ENCODE peak calls at places on chromosomes 3 and 15, in six cellular contexts. N, P, R, I, A and E are unnamed samples.

GRCh38 chr15:73518180-73518862 is 75.4 kb downstream of the REC114 start:
- DNase-seq in N (no peak), P (no peak), R (no peak), I (no peak), A (no peak), E (no peak)

GRCh38 chr15:89203705-89204273 is 17.6 kb downstream of the RLBP1 start:
- DNase-seq in N (no peak), P (no peak), R (peak; percentile 35), I (no peak), A (no peak), E (no peak)

GRCh38 chr3:121995190-121996137 is 26.6 kb downstream of the ILDR1 start:
- DNase-seq in N (peak; percentile 57), P (peak; percentile 17), R (peak; percentile 12), I (peak; percentile 74), A (peak; percentile 70), E (no peak)

GRCh38 chr15:81253846-81254245 is 57.2 kb downstream of the IL16 start:
- DNase-seq in N (no peak), P (no peak), R (no peak), I (no peak), A (no peak), E (no peak)

GRCh38 chr15:36605626-36606263 is 26.3 kb downstream of the CDIN1 start:
- DNase-seq in N (no peak), P (no peak), R (no peak), I (no peak), A (no peak), E (no peak)

GRCh38 chr3:67601919-67602608 is 52.3 kb downstream of the SUCLG2 start:
- DNase-seq in N (no peak), P (no peak), R (peak; percentile 8), I (no peak), A (no peak), E (no peak)

GRCh38 chr15:67303490-67304363 is 49.1 kb downstream of the IQCH start:
- DNase-seq in N (peak; percentile 15), P (no peak), R (peak; percentile 3), I (peak; percentile 24), A (peak; percentile 65), E (no peak)

GRCh38 chr3:194375473-194375872 is 5.9 kb upstream of the LRRC15 start:
- DNase-seq in N (no peak), P (no peak), R (no peak), I (no peak), A (no peak), E (no peak)

GRCh38 chr3:101311676-101312075 is 8.7 kb downstream of the IMPG2 start:
- DNase-seq in N (no peak), P (no peak), R (no peak), I (no peak), A (no peak), E (no peak)

GRCh38 chr15:69156726-69157381 is 3.6 kb upstream of the GLCE start:
- DNase-seq in N (no peak), P (no peak), R (no peak), I (no peak), A (no peak), E (no peak)

GRCh38 chr3:32306072-32306471 is 67.6 kb downstream of the CMTM8 start:
- DNase-seq in N (no peak), P (no peak), R (no peak), I (no peak), A (no peak), E (no peak)

GRCh38 chr15:31309893-31310606 is 16.6 kb upstream of the KLF13 start:
- DNase-seq in N (no peak), P (no peak), R (no peak), I (no peak), A (no peak), E (no peak)

GRCh38 chr3:38141952-38142273 is 3.5 kb downstream of the MYD88 start:
- DNase-seq in N (no peak), P (no peak), R (no peak), I (no peak), A (peak; percentile 66), E (no peak)

GRCh38 chr3:79366414-79366813 is 401.4 kb downstream of the ROBO1 start:
- DNase-seq in N (no peak), P (no peak), R (no peak), I (no peak), A (no peak), E (no peak)

GRCh38 chr3:57530071-57530608 is 14.0 kb downstream of the DNAH12 start:
- DNase-seq in N (no peak), P (no peak), R (no peak), I (no peak), A (peak; percentile 11), E (no peak)

GRCh38 chr3:43727930-43728329 is 37.2 kb downstream of the ABHD5 start:
- DNase-seq in N (no peak), P (no peak), R (no peak), I (no peak), A (no peak), E (no peak)

GRCh38 chr3:104190681-104191080 is 1176.0 kb upstream of the ALCAM start:
- DNase-seq in N (no peak), P (no peak), R (no peak), I (no peak), A (peak; percentile 3), E (no peak)

GRCh38 chr3:66138336-66139234 is 82.2 kb upstream of the SLC25A26 start:
- DNase-seq in N (peak; percentile 59), P (peak; percentile 39), R (peak; percentile 4), I (no peak), A (peak; percentile 57), E (no peak)